ENCODE peak calls at places on chromosomes 3 and 15, in seven cellular contexts. E is endothelial cell of umbilical vein, M is suprapubic skin, W is pancreas, A is cardiac fibroblast, T is AG04450, P is Caco-2. G is an unnamed sample.

GRCh38 chr15:51368751-51369450 is 27.4 kb downstream of the GLDN start:
- DNase-seq in E (no peak), M (no peak), W (no peak), A (peak), T (peak), P (no peak), G (peak)

GRCh38 chr3:173660645-173661299 is 263.2 kb downstream of the NLGN1 start:
- DNase-seq in E (peak), M (no peak), W (no peak), A (peak), T (no peak), P (no peak), G (no peak)

GRCh38 chr3:20352547-20353164 is 166.7 kb upstream of the SGO1 start:
- DNase-seq in E (peak), M (no peak), W (no peak), A (peak), T (no peak), P (no peak), G (peak)

GRCh38 chr3:148309390-148310035 is 388.2 kb upstream of the AGTR1 start:
- DNase-seq in E (peak), M (no peak), W (no peak), A (peak), T (no peak), P (peak), G (peak)

GRCh38 chr15:90871716-90872480 is 3.5 kb downstream of the FURIN start:
- DNase-seq in E (peak), M (no peak), W (peak), A (no peak), T (no peak), P (no peak), G (no peak)

GRCh38 chr15:100902436-100903190 is 16.5 kb upstream of the LRRK1 start:
- DNase-seq in E (peak), M (peak), W (peak), A (peak), T (peak), P (no peak), G (peak)

GRCh38 chr3:61562810-61563613 is 1.6 kb downstream of the PTPRG start:
- DNase-seq in E (peak), M (peak), W (peak), A (peak), T (no peak), P (no peak), G (no peak)

GRCh38 chr15:43974852-43975251 is 148.1 kb downstream of the WDR76 start:
- DNase-seq in E (no peak), M (no peak), W (no peak), A (no peak), T (no peak), P (no peak), G (no peak)

GRCh38 chr3:111285691-111286090 is 214.1 kb downstream of the NECTIN3 start:
- DNase-seq in E (no peak), M (no peak), W (no peak), A (no peak), T (no peak), P (no peak), G (no peak)

GRCh38 chr15:68479870-68480269 is 47.9 kb upstream of the ITGA11 start:
- DNase-seq in E (no peak), M (no peak), W (no peak), A (no peak), T (no peak), P (no peak), G (peak)

GRCh38 chr3:41265011-41265545 is 65.8 kb downstream of the CTNNB1 start:
- DNase-seq in E (no peak), M (no peak), W (no peak), A (peak), T (no peak), P (no peak), G (peak)

GRCh38 chr15:52717924-52718323 is 38.7 kb upstream of the ATOSA start:
- DNase-seq in E (no peak), M (no peak), W (no peak), A (no peak), T (no peak), P (peak), G (no peak)

GRCh38 chr3:12670365-12670764 is 6.4 kb upstream of the RAF1 start:
- DNase-seq in E (no peak), M (no peak), W (no peak), A (no peak), T (no peak), P (no peak), G (no peak)

GRCh38 chr15:63892794-63893441 is 59.2 kb upstream of the HERC1 start:
- DNase-seq in E (no peak), M (no peak), W (no peak), A (no peak), T (no peak), P (no peak), G (no peak)

GRCh38 chr3:47117803-47118364 is 46.0 kb downstream of the SETD2 start:
- DNase-seq in E (peak), M (no peak), W (no peak), A (no peak), T (no peak), P (no peak), G (peak)

GRCh38 chr3:12440927-12441326 is 43.4 kb upstream of the TSEN2 start:
- DNase-seq in E (no peak), M (no peak), W (peak), A (peak), T (peak), P (no peak), G (peak)

GRCh38 chr3:70224337-70224736 is 88.1 kb downstream of the MDFIC2 start:
- DNase-seq in E (no peak), M (no peak), W (no peak), A (no peak), T (no peak), P (no peak), G (no peak)

GRCh38 chr3:150168694-150169093 is 198.0 kb upstream of the PFN2 start:
- DNase-seq in E (no peak), M (no peak), W (peak), A (peak), T (no peak), P (no peak), G (no peak)

GRCh38 chr15:83654379-83655236 is 685 bp downstream of the ADAMTSL3 start:
- DNase-seq in E (no peak), M (no peak), W (peak), A (no peak), T (no peak), P (no peak), G (no peak)

GRCh38 chr3:122992628-122993570 is 34.7 kb downstream of the SEMA5B start:
- DNase-seq in E (no peak), M (no peak), W (no peak), A (no peak), T (no peak), P (no peak), G (no peak)

GRCh38 chr15:98446093-98446492 is 202.2 kb upstream of the IGF1R start:
- DNase-seq in E (no peak), M (no peak), W (no peak), A (no peak), T (no peak), P (no peak), G (no peak)

GRCh38 chr3:149673393-149673792 is 15.6 kb upstream of the WWTR1 start:
- DNase-seq in E (no peak), M (no peak), W (no peak), A (peak), T (no peak), P (no peak), G (peak)

GRCh38 chr15:90347666-90348065 is 4.4 kb upstream of the ZNF774 start:
- DNase-seq in E (no peak), M (no peak), W (no peak), A (no peak), T (no peak), P (no peak), G (no peak)

GRCh38 chr3:73074681-73075305 is 13.3 kb downstream of the EBLN2 start:
- DNase-seq in E (no peak), M (no peak), W (no peak), A (no peak), T (no peak), P (no peak), G (peak)

GRCh38 chr15:69848551-69849231 is 249.0 kb downstream of the TLE3 start:
- DNase-seq in E (no peak), M (no peak), W (no peak), A (no peak), T (no peak), P (no peak), G (peak)

GRCh38 chr3:25566358-25566920 is 98.3 kb downstream of the TOP2B start:
- DNase-seq in E (no peak), M (no peak), W (no peak), A (no peak), T (no peak), P (no peak), G (no peak)

GRCh38 chr15:63752075-63752684 is 81.6 kb downstream of the HERC1 start:
- DNase-seq in E (peak), M (no peak), W (no peak), A (peak), T (peak), P (no peak), G (peak)

GRCh38 chr3:182618085-182618732 is 175.1 kb upstream of the ATP11B start:
- DNase-seq in E (peak), M (no peak), W (no peak), A (peak), T (no peak), P (no peak), G (peak)

GRCh38 chr3:71208273-71209095 is 375.0 kb downstream of the FOXP1 start:
- DNase-seq in E (no peak), M (no peak), W (no peak), A (peak), T (no peak), P (peak), G (peak)

GRCh38 chr3:105354429-105354828 is 12.3 kb upstream of the ALCAM start:
- DNase-seq in E (no peak), M (no peak), W (no peak), A (no peak), T (no peak), P (no peak), G (no peak)

GRCh38 chr3:121529308-121529707 is 16.5 kb downstream of the POLQ start:
- DNase-seq in E (peak), M (no peak), W (no peak), A (peak), T (no peak), P (no peak), G (peak)

GRCh38 chr3:187107989-187108388 is 31.3 kb downstream of the RPL39L start:
- DNase-seq in E (no peak), M (no peak), W (no peak), A (no peak), T (no peak), P (no peak), G (no peak)

GRCh38 chr15:40763801-40764765 is at the start of gene GCHFR:
- DNase-seq in E (peak), M (peak), W (peak), A (peak), T (no peak), P (peak), G (peak)

GRCh38 chr15:68353418-68354145 is 76.0 kb downstream of the FEM1B start:
- DNase-seq in E (no peak), M (no peak), W (no peak), A (peak), T (no peak), P (no peak), G (no peak)

GRCh38 chr3:38116471-38117162 is 20.3 kb downstream of the ACAA1 start:
- DNase-seq in E (no peak), M (peak), W (no peak), A (no peak), T (no peak), P (peak), G (no peak)

DNA sequence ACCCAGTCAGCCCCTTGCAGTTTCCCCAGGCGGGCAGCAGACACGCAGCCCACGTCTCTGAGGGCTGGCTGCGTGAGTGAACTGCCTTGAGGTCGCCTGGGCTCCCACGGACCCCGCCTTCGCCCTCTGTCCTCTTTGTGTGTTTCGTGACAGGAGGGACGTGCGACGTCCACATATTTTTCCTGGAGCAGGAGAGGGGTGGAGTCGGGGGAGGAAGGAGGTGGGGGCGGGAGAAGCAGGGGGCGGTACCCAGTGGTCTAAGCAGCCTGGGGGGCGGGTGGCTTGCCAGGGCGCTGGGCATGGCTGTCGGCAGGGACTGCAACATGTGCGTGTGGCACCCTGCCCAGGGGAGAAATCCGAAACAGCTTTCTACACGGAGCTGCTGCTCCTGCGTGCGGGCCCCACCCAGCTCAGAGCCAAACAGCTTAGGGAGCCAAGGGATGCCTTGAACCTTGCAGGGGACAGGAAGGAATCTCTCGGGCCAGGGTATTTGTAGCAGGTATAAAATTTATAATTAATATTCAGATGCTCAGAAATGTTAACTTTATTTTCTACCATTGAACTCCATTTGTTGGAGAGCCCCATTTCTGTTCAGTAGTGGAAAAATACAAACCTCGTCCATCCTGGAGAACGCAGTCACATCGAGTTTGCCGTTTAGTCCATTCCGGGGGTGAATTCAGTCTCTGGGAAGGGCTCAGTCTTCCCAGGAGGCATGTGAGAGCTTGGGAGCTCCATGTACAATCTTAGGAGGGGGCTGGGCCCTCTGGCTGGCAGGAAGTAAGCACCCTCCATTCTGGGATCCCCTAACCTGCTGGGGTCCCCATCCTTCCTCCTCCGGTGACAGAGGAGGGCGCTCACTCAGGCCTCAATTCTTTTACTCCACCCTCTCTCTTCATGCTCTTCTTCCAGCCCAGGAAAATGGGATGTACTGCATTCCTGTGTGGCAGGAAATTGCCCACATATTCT is 79.1 kb upstream of the MEF2A start:
- DNase-seq in E (peak), M (peak), W (peak), A (peak), T (no peak), P (peak), G (peak)
- H3K4me3 ChIP-seq in E (peak), M (peak), W (peak), A (peak), T (peak), P (peak), G (peak)

GRCh38 chr3:16313955-16314645 is 49.1 kb downstream of the OXNAD1 start:
- DNase-seq in E (no peak), M (no peak), W (no peak), A (no peak), T (no peak), P (no peak), G (no peak)

GRCh38 chr3:16308727-16309126 is 43.7 kb downstream of the OXNAD1 start:
- DNase-seq in E (no peak), M (no peak), W (no peak), A (no peak), T (no peak), P (no peak), G (no peak)

GRCh38 chr3:16309558-16309957 is 44.5 kb downstream of the OXNAD1 start:
- DNase-seq in E (peak), M (no peak), W (no peak), A (peak), T (no peak), P (no peak), G (peak)

GRCh38 chr3:16315623-16316022 is 50.6 kb downstream of the OXNAD1 start:
- DNase-seq in E (no peak), M (no peak), W (no peak), A (no peak), T (no peak), P (no peak), G (no peak)

DNA sequence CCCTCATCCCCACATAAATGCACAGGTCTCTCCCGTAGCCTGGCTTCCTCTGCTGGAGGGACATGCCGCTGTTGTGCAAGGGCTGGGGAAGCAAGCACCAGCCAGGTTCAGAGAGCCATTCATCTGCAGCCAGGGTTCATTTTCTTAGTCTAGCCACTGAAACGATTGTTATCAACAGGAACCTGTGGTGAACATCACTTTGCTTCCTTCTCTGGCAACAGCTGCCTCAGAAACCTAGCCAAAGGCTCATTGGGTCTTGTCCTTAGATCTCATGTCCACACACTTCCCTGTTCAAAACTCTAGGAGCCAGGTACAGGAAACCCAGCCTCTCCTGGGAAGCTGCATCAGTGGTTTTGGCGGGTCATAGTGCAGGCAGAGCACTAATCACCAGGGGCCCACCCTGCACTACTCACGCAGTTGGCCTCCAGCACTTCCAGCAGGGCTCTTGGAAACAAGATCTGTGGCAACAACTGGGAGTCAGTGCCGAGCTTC is 47.0 kb downstream of the OXNAD1 start:
- DNase-seq in E (peak), M (no peak), W (no peak), A (peak), T (no peak), P (no peak), G (peak)
- H3K4me3 ChIP-seq in E (no peak), M (no peak), W (no peak), A (no peak), T (no peak), P (no peak), G (no peak)

DNA sequence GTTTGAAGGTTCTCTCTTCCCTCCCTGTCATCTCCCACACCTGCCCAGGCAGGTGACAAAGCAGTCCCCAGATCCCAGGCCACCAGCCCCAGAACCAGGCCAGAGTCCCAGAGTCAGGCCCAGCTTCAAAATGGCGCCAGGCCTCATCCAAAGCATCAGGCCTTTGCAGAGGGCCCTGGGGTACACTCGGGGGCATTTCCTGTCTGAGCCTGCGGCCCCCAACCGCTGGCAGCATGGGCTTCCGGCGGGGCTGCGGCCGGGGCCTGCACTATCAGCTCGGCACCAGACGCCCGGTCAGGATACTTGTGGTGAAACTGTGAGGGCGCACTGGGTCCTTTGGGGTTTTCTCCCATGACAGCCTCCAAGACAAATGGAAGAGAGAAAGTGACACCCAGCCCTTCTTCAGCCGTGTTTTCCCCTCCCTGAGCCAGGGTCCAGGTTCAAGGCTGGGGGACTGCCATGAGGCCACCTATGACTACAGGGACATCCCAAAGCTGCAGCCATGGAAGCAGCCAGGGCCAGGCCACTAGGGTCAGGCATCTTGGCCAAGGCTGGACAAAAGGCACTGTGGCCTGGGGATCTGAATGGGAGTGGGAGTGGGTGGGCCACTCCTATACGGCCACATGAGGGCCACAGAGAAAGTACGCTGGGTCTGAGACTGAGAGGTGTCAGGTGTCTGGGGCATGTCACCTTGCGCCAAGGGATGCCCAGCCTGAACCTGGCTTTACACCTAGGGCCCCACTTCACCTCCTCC is 33.9 kb downstream of the RPN1 start:
- DNase-seq in E (no peak), M (no peak), W (no peak), A (no peak), T (no peak), P (no peak), G (no peak)
- H3K4me3 ChIP-seq in E (no peak), M (peak), W (no peak), A (no peak), T (no peak), P (no peak), G (no peak)

DNA sequence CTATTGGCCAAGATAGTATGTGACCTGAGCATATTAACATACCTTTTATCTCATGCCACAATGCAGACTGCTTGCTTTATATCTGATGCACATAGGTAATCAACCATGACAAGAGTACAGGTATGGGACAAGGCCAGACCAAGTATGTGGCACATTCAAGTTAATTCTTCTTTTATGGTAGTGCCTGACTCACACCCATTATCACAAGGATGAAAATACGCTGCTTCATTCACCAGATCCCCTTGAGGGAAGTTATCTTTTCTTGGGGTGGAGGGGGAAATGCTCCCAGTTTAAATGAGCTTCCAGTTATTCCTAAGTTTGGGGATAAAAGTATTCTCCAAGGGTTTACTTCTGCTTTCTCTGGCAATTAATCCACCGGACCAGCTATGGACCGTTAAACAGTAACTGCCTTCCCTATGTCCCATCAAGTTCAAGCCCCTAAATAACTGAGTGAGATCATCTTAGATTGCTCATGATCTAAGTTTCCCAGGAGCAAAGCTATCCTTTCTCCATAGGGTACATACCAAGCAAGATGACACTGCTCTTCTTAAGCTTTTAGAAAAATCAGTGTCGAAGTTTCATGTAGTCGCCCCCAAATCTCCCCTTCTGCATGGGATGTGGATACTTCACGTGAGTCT is 1.9 kb downstream of the COL8A1 start:
- DNase-seq in E (peak), M (no peak), W (no peak), A (peak), T (no peak), P (no peak), G (peak)
- H3K4me3 ChIP-seq in E (peak), M (no peak), W (no peak), A (peak), T (peak), P (no peak), G (peak)

G was measured in fibroblast of villous mesenchyme.